ENCODE peak calls at places on chromosomes 11 and 22, in eight cellular contexts. D, N, X, Y, C, W, Z and H are unnamed samples.
A peak's percentile ranks its signal among the peaks of the same experiment; 100 is the strongest.

GRCh38 chr11:94799726-94800125 is 31.6 kb downstream of the AMOTL1 start:
- DNase-seq in D (no peak), N (no peak), X (no peak), Y (no peak), C (no peak), W (no peak), Z (no peak), H (no peak)

GRCh38 chr11:1919428-1920127 is at the start of gene TNNT3:
- DNase-seq in D (no peak), N (no peak), X (no peak), Y (peak; percentile 38), C (no peak), W (no peak), Z (peak; percentile 66), H (no peak)

GRCh38 chr11:123325535-123325934 is 104.5 kb upstream of the GRAMD1B start:
- DNase-seq in D (no peak), N (no peak), X (no peak), Y (no peak), C (no peak), W (no peak), Z (no peak), H (no peak)

GRCh38 chr11:33454264-33454663 is 197.1 kb downstream of the HIPK3 start:
- DNase-seq in D (no peak), N (no peak), X (no peak), Y (peak; percentile 62), C (no peak), W (no peak), Z (no peak), H (no peak)

GRCh38 chr11:130603585-130603906 is 155.1 kb downstream of the ADAMTS15 start:
- DNase-seq in D (no peak), N (no peak), X (no peak), Y (no peak), C (peak; percentile 21), W (no peak), Z (no peak), H (no peak)

GRCh38 chr22:30371981-30372380 is 15.2 kb downstream of the CCDC157 start:
- DNase-seq in D (no peak), N (no peak), X (no peak), Y (no peak), C (no peak), W (no peak), Z (no peak), H (no peak)

GRCh38 chr22:33210129-33210784 is 152.1 kb upstream of the SYN3 start:
- DNase-seq in D (peak; percentile 47), N (no peak), X (no peak), Y (peak; percentile 68), C (peak; percentile 9), W (peak; percentile 15), Z (no peak), H (no peak)

GRCh38 chr22:44085743-44086741 is 61.9 kb downstream of the PARVB start:
- DNase-seq in D (peak; percentile 43), N (peak; percentile 74), X (no peak), Y (peak; percentile 76), C (peak; percentile 72), W (peak; percentile 19), Z (no peak), H (peak; percentile 94)

GRCh38 chr11:3622521-3622920 is 19.3 kb downstream of the ART5 start:
- DNase-seq in D (no peak), N (no peak), X (no peak), Y (no peak), C (no peak), W (no peak), Z (no peak), H (no peak)

GRCh38 chr11:128772814-128773213 is 78.9 kb downstream of the FLI1 start:
- DNase-seq in D (no peak), N (no peak), X (no peak), Y (no peak), C (peak; percentile 65), W (no peak), Z (no peak), H (no peak)

GRCh38 chr11:11391796-11392195 is 38.7 kb upstream of the CSNK2A3 start:
- DNase-seq in D (no peak), N (no peak), X (no peak), Y (no peak), C (peak; percentile 45), W (no peak), Z (no peak), H (no peak)

GRCh38 chr11:102420547-102420946 is 32.0 kb downstream of the TMEM123 start:
- DNase-seq in D (no peak), N (no peak), X (no peak), Y (no peak), C (no peak), W (no peak), Z (no peak), H (no peak)

GRCh38 chr22:27576815-27577564 is 224.6 kb downstream of the MN1 start:
- DNase-seq in D (no peak), N (no peak), X (no peak), Y (no peak), C (no peak), W (no peak), Z (no peak), H (no peak)

GRCh38 chr11:62013266-62014157 is 46.1 kb upstream of the FTH1 start:
- DNase-seq in D (no peak), N (peak; percentile 32), X (peak; percentile 89), Y (no peak), C (peak; percentile 30), W (no peak), Z (peak; percentile 56), H (no peak)

GRCh38 chr11:96055706-96056387 is 131.9 kb upstream of the MTMR2 start:
- DNase-seq in D (peak; percentile 7), N (no peak), X (no peak), Y (no peak), C (no peak), W (no peak), Z (no peak), H (no peak)

GRCh38 chr11:47051217-47051616 is 114.7 kb downstream of the CSTPP1 start:
- DNase-seq in D (no peak), N (no peak), X (no peak), Y (no peak), C (no peak), W (no peak), Z (no peak), H (no peak)

GRCh38 chr22:41876275-41876674 is 38.6 kb downstream of the SHISA8 start:
- DNase-seq in D (no peak), N (no peak), X (no peak), Y (no peak), C (no peak), W (no peak), Z (no peak), H (no peak)

GRCh38 chr22:48520888-48521600 is 1306.6 kb downstream of the BRD1 start:
- DNase-seq in D (no peak), N (no peak), X (no peak), Y (no peak), C (no peak), W (peak; percentile 10), Z (no peak), H (no peak)

GRCh38 chr11:117217141-117217609 is 14.7 kb downstream of the PCSK7 start:
- DNase-seq in D (no peak), N (no peak), X (peak; percentile 74), Y (no peak), C (no peak), W (no peak), Z (peak; percentile 46), H (no peak)
- H3K4me1 ChIP-seq in D (peaks cover 9% of the 10 kb centered on the region), N (peaks cover 6% of the 10 kb centered on the region), X (peaks cover 14% of the 10 kb centered on the region), Y (peaks cover 2% of the 10 kb centered on the region), C (peaks cover 54% of the 10 kb centered on the region), W (peaks cover 29% of the 10 kb centered on the region), Z (peaks cover 31% of the 10 kb centered on the region), H (peaks cover 71% of the 10 kb centered on the region)

DNA sequence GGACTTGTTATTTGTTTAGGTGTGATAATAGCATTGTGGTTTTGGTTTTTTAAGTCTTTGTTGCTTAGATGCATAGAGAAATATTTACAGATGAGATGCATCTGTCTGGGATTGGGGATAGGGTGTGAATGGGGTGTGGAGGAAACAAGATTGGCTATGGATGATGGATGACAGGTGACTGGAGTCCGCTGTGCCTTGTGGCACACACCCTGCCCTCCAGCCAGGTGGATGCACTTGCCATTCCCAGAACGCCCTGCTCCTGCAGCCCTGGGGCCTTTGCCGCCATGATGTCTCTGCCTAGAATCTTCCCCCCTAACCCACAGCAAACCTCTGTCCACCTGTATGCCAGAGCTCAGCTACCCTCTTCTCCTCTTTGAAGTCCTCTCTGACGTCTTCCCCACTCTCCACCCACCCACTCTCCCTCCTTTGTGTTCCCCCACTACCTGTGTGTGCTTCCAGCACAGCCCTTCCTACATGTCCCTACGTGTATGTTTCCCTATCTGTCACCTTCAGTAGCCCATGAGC is 54.7 kb downstream of the WNT11 start:
- DNase-seq in D (no peak), N (no peak), X (no peak), Y (no peak), C (peak; percentile 26), W (no peak), Z (no peak), H (no peak)
- H3K4me3 ChIP-seq in D (no peak overlapping the region), N (no peak overlapping the region), X (no peak overlapping the region), Y (no peak overlapping the region), C (no peak overlapping the region), W (no peak overlapping the region), Z (peak overlapping the region; percentile 36), H (peak overlapping the region; percentile 56)

GRCh38 chr11:119092880-119093665 is 8.4 kb downstream of the HMBS start:
- DNase-seq in D (peak; percentile 43), N (peak; percentile 67), X (peak; percentile 41), Y (no peak), C (no peak), W (no peak), Z (no peak), H (no peak)
- TF ChIP-seq POLR2AphosphoS5 in D (peak; percentile 22), N (peak; percentile 28), X (no peak), Y (no peak), C (no peak), W (no peak), Z (no peak), H (no peak)

GRCh38 chr22:19291218-19291579 is 320 bp downstream of the CLTCL1 start:
- DNase-seq in D (no peak), N (peak; percentile 8), X (no peak), Y (peak; percentile 76), C (peak; percentile 40), W (peak; percentile 89), Z (peak; percentile 72), H (peak; percentile 87)
- H3K4me1 ChIP-seq in D (peaks cover 35% of the 10 kb centered on the region), N (no peaks in the 10 kb centered on the region), X (no peaks in the 10 kb centered on the region), Y (peaks cover 14% of the 10 kb centered on the region), C (peaks cover 15% of the 10 kb centered on the region), W (peaks cover 22% of the 10 kb centered on the region), Z (peaks cover 37% of the 10 kb centered on the region), H (peaks cover 25% of the 10 kb centered on the region)